ENCODE peak calls at places on chromosomes 11 and 22, in seven cellular contexts. J is NCI-H524 treated with DMSO at 0.1 percent for 48 hours; V is activated effector memory CD4-positive, alpha-beta T cell treated with anti-CD3 and anti-CD28 coated beads, Interleukin-2, amount 50 U/mL, for 16 hours; Q is tibial nerve; X is astrocyte; S is IMR-90; B is WTC11. E is an unnamed sample.

GRCh38 chr22:33210129-33210784 is 152.1 kb upstream of the SYN3 start:
- DNase-seq in X (no peak), S (peak; percentile 9), V (no peak), J (peak; percentile 14), Q (no peak), B (peak; percentile 59), E (peak; percentile 5)

GRCh38 chr11:124799384-124800225 is 601 bp downstream of the MSANTD2 start:
- DNase-seq in Q (no peak), S (peak; percentile 18), J (no peak), X (peak; percentile 8), B (peak; percentile 49), V (peak; percentile 80), E (peak; percentile 21)

GRCh38 chr11:92240946-92241345 is 16.3 kb downstream of the FAT3 start:
- DNase-seq in J (no peak), B (no peak), X (no peak), V (no peak), Q (no peak), S (no peak), E (no peak)

GRCh38 chr22:46538816-46539163 is 1.4 kb upstream of the CELSR1 start:
- DNase-seq in J (no peak), X (peak; percentile 56), Q (no peak), S (peak; percentile 63), V (no peak), B (no peak), E (no peak)

GRCh38 chr22:24338701-24339451 is 68.2 kb downstream of the SPECC1L start:
- DNase-seq in X (peak; percentile 64), S (peak; percentile 61), J (no peak), Q (no peak), B (no peak), V (no peak), E (no peak)

GRCh38 chr22:39988386-39989114 is 6.2 kb upstream of the FAM83F start:
- DNase-seq in X (no peak), B (no peak), V (no peak), Q (no peak), S (no peak), J (no peak), E (peak; percentile 22)

GRCh38 chr11:23991140-23991539 is 505.7 kb upstream of the LUZP2 start:
- DNase-seq in X (peak; percentile 85), Q (no peak), V (no peak), B (no peak), J (no peak), S (peak; percentile 90), E (peak; percentile 76)

GRCh38 chr11:13924801-13925327 is 37.7 kb upstream of the SPON1 start:
- DNase-seq in S (no peak), J (no peak), X (no peak), Q (no peak), V (no peak), B (no peak), E (no peak)

GRCh38 chr22:18970180-18970947 is 34.3 kb upstream of the PRODH start:
- DNase-seq in Q (no peak), B (peak; percentile 72), X (no peak), S (no peak), V (no peak), J (no peak), E (peak; percentile 30)